ENCODE peak calls at places on chromosomes 1 and 21, in six cellular contexts. K is GM12878, G is HCT116, X is SK-N-SH, S is K562, Y is HepG2. I is an unnamed sample.
A peak's percentile ranks its signal among the peaks of the same experiment; 100 is the strongest.

GRCh38 chr1:179867493-179868330 is 9.9 kb downstream of the TOR1AIP2 start:
- DNase-seq in S (peak; percentile 60), X (peak; percentile 63), Y (peak; percentile 58), K (no peak), G (no peak), I (peak; percentile 30)

GRCh38 chr1:62273953-62274352 is 45.3 kb downstream of the KANK4 start:
- DNase-seq in Y (no peak), K (no peak), G (no peak), X (no peak), S (no peak), I (no peak)

GRCh38 chr21:41825881-41826280 is 53.3 kb downstream of the PRDM15 start:
- DNase-seq in K (no peak), G (no peak), S (no peak), X (no peak), Y (no peak), I (no peak)

GRCh38 chr1:162361349-162361748 is 15.3 kb downstream of the SPATA46 start:
- DNase-seq in G (no peak), X (no peak), Y (no peak), S (no peak), K (no peak), I (no peak)

GRCh38 chr1:119108993-119109392 is 31.5 kb downstream of the WARS2 start:
- DNase-seq in S (no peak), G (no peak), Y (no peak), K (no peak), X (no peak), I (no peak)

GRCh38 chr1:6259491-6260362 is 1.2 kb downstream of the GPR153 start:
- DNase-seq in Y (peak; percentile 63), K (no peak), S (peak; percentile 97), X (peak; percentile 95), G (peak; percentile 37), I (peak; percentile 81)

GRCh38 chr1:154557939-154558609 is 388 bp downstream of the UBE2Q1 start:
- DNase-seq in G (no peak), S (peak; percentile 84), K (no peak), X (no peak), Y (no peak), I (peak; percentile 39)

GRCh38 chr1:181104042-181104789 is 15.7 kb downstream of the IER5 start:
- DNase-seq in Y (no peak), K (no peak), S (no peak), G (no peak), X (no peak), I (peak; percentile 81)

GRCh38 chr1:10791117-10791951 is 5.1 kb downstream of the CASZ1 start:
- DNase-seq in G (no peak), S (no peak), X (no peak), K (no peak), Y (no peak), I (peak; percentile 48)

GRCh38 chr1:3248416-3249141 is 179.6 kb downstream of the PRDM16 start:
- DNase-seq in K (no peak), G (no peak), X (no peak), S (no peak), Y (no peak), I (no peak)

GRCh38 chr21:44767834-44768831 is 33.5 kb downstream of the UBE2G2 start:
- DNase-seq in Y (no peak), G (no peak), X (no peak), K (no peak), S (no peak), I (no peak)

GRCh38 chr1:86933562-86934377 is 19.3 kb downstream of the HS2ST1 start:
- DNase-seq in G (no peak), X (no peak), K (no peak), S (no peak), Y (peak; percentile 52), I (no peak)

GRCh38 chr1:183185941-183186490 is at the start of gene LAMC2:
- DNase-seq in K (no peak), S (no peak), X (no peak), Y (no peak), G (peak; percentile 95), I (peak; percentile 73)

GRCh38 chr21:34179204-34179935 is 106.0 kb downstream of the MRPS6 start:
- DNase-seq in X (no peak), S (no peak), G (no peak), K (no peak), Y (no peak), I (no peak)

GRCh38 chr1:169133801-169134558 is 27.5 kb downstream of the ATP1B1 start:
- DNase-seq in G (no peak), S (no peak), Y (no peak), K (no peak), X (no peak), I (peak; percentile 37)

GRCh38 chr21:39196310-39196709 is 13.1 kb upstream of the PSMG1 start:
- DNase-seq in G (no peak), S (no peak), Y (no peak), X (no peak), K (no peak), I (no peak)

GRCh38 chr1:180194546-180195207 is 35.4 kb upstream of the LHX4 start:
- DNase-seq in K (no peak), G (no peak), Y (no peak), X (no peak), S (peak; percentile 66), I (no peak)

GRCh38 chr1:8679411-8679800 is 138.0 kb downstream of the RERE start:
- DNase-seq in Y (no peak), G (no peak), X (no peak), S (no peak), K (no peak), I (no peak)

GRCh38 chr1:186745531-186746146 is 65.4 kb upstream of the PTGS2 start:
- DNase-seq in K (no peak), S (no peak), X (no peak), G (no peak), Y (no peak), I (no peak)

GRCh38 chr1:22236900-22237299 is 94.0 kb upstream of the WNT4 start:
- DNase-seq in K (no peak), Y (no peak), S (no peak), X (no peak), G (no peak), I (no peak)

GRCh38 chr1:227941509-227942020 is 6.2 kb downstream of the WNT9A start:
- DNase-seq in X (no peak), G (no peak), K (no peak), S (no peak), Y (no peak), I (no peak)

GRCh38 chr1:53122847-53123461 is 19.5 kb downstream of the SLC1A7 start:
- DNase-seq in S (no peak), X (no peak), G (no peak), Y (no peak), K (no peak), I (no peak)

GRCh38 chr1:3775248-3775497 is 2.6 kb downstream of the SMIM1 start:
- DNase-seq in S (peak; percentile 66), K (no peak), G (no peak), Y (no peak), X (no peak), I (no peak)

GRCh38 chr1:184504695-184505338 is 118.0 kb downstream of the C1orf21 start:
- DNase-seq in Y (no peak), G (no peak), S (no peak), K (no peak), X (no peak), I (no peak)

GRCh38 chr1:240691521-240692338 is 79.8 kb upstream of the GREM2 start:
- DNase-seq in Y (peak; percentile 5), G (no peak), S (no peak), K (no peak), X (peak; percentile 69), I (peak; percentile 83)

GRCh38 chr1:233668725-233669294 is 54.9 kb downstream of the KCNK1 start:
- DNase-seq in K (peak; percentile 68), Y (no peak), S (peak; percentile 86), G (peak; percentile 83), X (no peak), I (no peak)

GRCh38 chr21:42071146-42071737 is at the start of gene UMODL1:
- DNase-seq in K (no peak), S (no peak), X (no peak), G (no peak), Y (no peak), I (no peak)

GRCh38 chr1:2300004-2300771 is 72.1 kb downstream of the SKI start:
- DNase-seq in K (peak; percentile 71), G (no peak), Y (no peak), X (no peak), S (no peak), I (no peak)

GRCh38 chr1:171292799-171293198 is 21.2 kb upstream of the FMO4 start:
- DNase-seq in X (no peak), S (no peak), Y (no peak), K (no peak), G (no peak), I (no peak)

GRCh38 chr1:27970401-27970800 is 10.6 kb downstream of the XKR8 start:
- DNase-seq in S (no peak), Y (no peak), K (no peak), G (no peak), X (no peak), I (no peak)

GRCh38 chr1:27967106-27967883 is 7.5 kb downstream of the XKR8 start:
- DNase-seq in S (no peak), K (no peak), G (no peak), X (no peak), Y (no peak), I (no peak)

GRCh38 chr1:27967884-27968466 is 8.2 kb downstream of the XKR8 start:
- DNase-seq in S (no peak), X (no peak), G (no peak), Y (no peak), K (no peak), I (no peak)

GRCh38 chr1:27966402-27967105 is 6.8 kb downstream of the XKR8 start:
- DNase-seq in K (no peak), S (no peak), X (no peak), G (peak; percentile 19), Y (no peak), I (no peak)

GRCh38 chr1:27968692-27969091 is 8.9 kb downstream of the XKR8 start:
- DNase-seq in G (peak; percentile 75), Y (no peak), S (no peak), K (no peak), X (no peak), I (peak; percentile 56)
- TF ChIP-seq JUND in G (peak; percentile 74), Y (no peak), S (no peak), K (no peak), X (no peak), I (no peak)

GRCh38 chr1:19557609-19558051 is 72.3 kb upstream of the CAPZB start:
- DNase-seq in Y (no peak), S (no peak), K (no peak), X (no peak), G (no peak), I (no peak)
- TF ChIP-seq JUND in Y (no peak), S (no peak), K (no peak), X (no peak), G (no peak), I (no peak)

DNA sequence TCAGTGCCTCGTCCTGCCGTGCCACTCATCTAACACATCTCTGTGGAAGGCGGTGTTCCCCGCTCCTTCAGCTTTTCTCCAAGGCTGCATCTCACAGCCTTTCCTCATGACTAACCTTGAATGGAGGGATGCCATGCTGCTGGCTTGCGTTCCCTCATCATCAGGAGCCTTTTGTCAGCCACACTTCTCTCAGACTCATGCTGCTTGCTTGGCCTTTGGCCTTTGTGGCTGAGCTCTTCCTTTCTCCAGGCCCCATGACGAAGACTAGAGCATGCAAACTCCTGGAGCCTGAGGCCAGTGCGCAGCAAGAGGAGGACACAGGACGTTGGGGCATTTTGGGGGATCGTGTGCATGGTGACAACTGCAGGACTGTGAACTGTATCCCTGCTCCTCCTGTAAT is 70.8 kb downstream of the SYT2 start:
- DNase-seq in X (no peak), K (no peak), Y (no peak), G (no peak), S (no peak), I (no peak)
- TF ChIP-seq JUND in X (no peak), K (no peak), Y (no peak), G (no peak), S (no peak), I (no peak)

GRCh38 chr1:48645883-48646282 is 130.8 kb downstream of the BEND5 start:
- DNase-seq in K (no peak), S (no peak), Y (no peak), X (no peak), G (no peak), I (no peak)
- TF ChIP-seq JUND in K (no peak), S (no peak), Y (no peak), X (no peak), G (no peak), I (no peak)

I was measured in T47D.